ENCODE peak calls at places on chromosomes 1 and 21, in eight cellular contexts. R is NCI-H2029; T is NCI-H1417; F is mammary epithelial cell; N is Right ventricle myocardium superior; E is left ventricle myocardium superior; I is T-helper 9 cell; M is stimulated activated CD4-positive, alpha-beta T cell treated with anti-CD3 and anti-CD28 coated beads, TNF-alpha, amount 100 ng/mL, for 48 hours. G is an unnamed sample.

GRCh38 chr1:236495359-236496120 is 28.2 kb upstream of the LGALS8 start:
- DNase-seq in R (peak), N (no peak), I (no peak), F (no peak), E (no peak), M (no peak), T (no peak), G (no peak)

GRCh38 chr1:43419627-43420425 is 30.1 kb downstream of the SZT2 start:
- DNase-seq in F (no peak), E (no peak), T (no peak), M (no peak), N (no peak), R (no peak), I (no peak), G (no peak)

GRCh38 chr1:225724251-225724650 is 53.4 kb upstream of the SRP9 start:
- DNase-seq in F (no peak), T (no peak), R (no peak), E (no peak), M (no peak), N (no peak), I (no peak), G (no peak)

GRCh38 chr1:221315330-221315729 is 426.6 kb downstream of the DUSP10 start:
- DNase-seq in F (no peak), E (no peak), N (no peak), T (no peak), I (no peak), M (no peak), R (no peak), G (no peak)

GRCh38 chr1:81834268-81834667 is 33.5 kb downstream of the ADGRL2 start:
- DNase-seq in M (no peak), E (no peak), N (no peak), T (no peak), F (no peak), R (no peak), I (no peak), G (no peak)

GRCh38 chr1:244329591-244330317 is 122.0 kb downstream of the ADSS2 start:
- DNase-seq in T (no peak), F (peak), I (no peak), N (no peak), M (no peak), E (no peak), R (no peak), G (no peak)

GRCh38 chr1:24955161-24955560 is 25.1 kb upstream of the RUNX3 start:
- DNase-seq in E (no peak), T (no peak), F (peak), N (no peak), I (peak), R (no peak), M (peak), G (no peak)

GRCh38 chr1:30876451-30877204 is 31.9 kb downstream of the SDC3 start:
- DNase-seq in N (no peak), E (no peak), R (no peak), I (no peak), M (no peak), F (no peak), T (no peak), G (no peak)

GRCh38 chr1:53071167-53071865 is 9.3 kb downstream of the PODN start:
- DNase-seq in N (peak), E (peak), I (no peak), R (no peak), T (no peak), F (no peak), M (no peak), G (peak)

GRCh38 chr1:169266133-169266532 is 101.5 kb downstream of the NME7 start:
- DNase-seq in N (no peak), T (no peak), I (no peak), E (no peak), R (no peak), M (no peak), F (no peak), G (no peak)

GRCh38 chr21:35437941-35438340 is 388.8 kb upstream of the RUNX1 start:
- DNase-seq in T (no peak), M (no peak), F (no peak), I (no peak), R (no peak), N (no peak), E (no peak), G (no peak)

GRCh38 chr21:42392731-42393442 is 3.0 kb downstream of the TMPRSS3 start:
- DNase-seq in R (no peak), T (no peak), F (no peak), I (no peak), N (no peak), M (no peak), E (no peak), G (no peak)

GRCh38 chr1:68346192-68346808 is 103.5 kb downstream of the RPE65 start:
- DNase-seq in M (no peak), I (no peak), F (peak), R (peak), T (peak), N (no peak), E (no peak), G (no peak)

GRCh38 chr1:152543808-152544207 is 22.8 kb downstream of the LCE3E start:
- DNase-seq in F (no peak), E (no peak), M (no peak), R (no peak), N (no peak), I (no peak), T (no peak), G (no peak)

G was measured in left cardiac atrium.